ENCODE peak calls at places on chromosomes 5 and 9, in four cellular contexts. One of them, this sample, is unnamed. For H3K36me3 and H3K4me1, the result is how much of the 10 kb centered on the place peaks cover.

GRCh38 chr9:127283917-127284316 is 19.3 kb downstream of the GARNL3 start:
- DNase-seq in heart left ventricle: no peak
- DNase-seq in CD8-positive, alpha-beta memory T cell: peak
- DNase-seq in transverse colon: peak
- DNase-seq in this sample: peak

GRCh38 chr9:83714316-83714715 is 6.6 kb upstream of the UBQLN1 start:
- DNase-seq in heart left ventricle: no peak
- DNase-seq in CD8-positive, alpha-beta memory T cell: no peak
- DNase-seq in transverse colon: no peak
- DNase-seq in this sample: no peak

GRCh38 chr9:108919517-108919916 is 14.4 kb downstream of the ELP1 start:
- DNase-seq in heart left ventricle: no peak
- DNase-seq in CD8-positive, alpha-beta memory T cell: no peak
- DNase-seq in transverse colon: no peak
- DNase-seq in this sample: no peak

GRCh38 chr9:98906273-98907040 is 37.2 kb upstream of the COL15A1 start:
- DNase-seq in heart left ventricle: peak
- DNase-seq in CD8-positive, alpha-beta memory T cell: no peak
- DNase-seq in transverse colon: no peak
- DNase-seq in this sample: no peak

GRCh38 chr5:74392698-74393431 is 247.7 kb downstream of the ENC1 start:
- DNase-seq in heart left ventricle: no peak
- DNase-seq in CD8-positive, alpha-beta memory T cell: no peak
- DNase-seq in transverse colon: no peak
- DNase-seq in this sample: no peak

GRCh38 chr9:118336952-118337349 is 632.7 kb downstream of the TLR4 start:
- DNase-seq in heart left ventricle: no peak
- DNase-seq in CD8-positive, alpha-beta memory T cell: no peak
- DNase-seq in transverse colon: no peak
- DNase-seq in this sample: no peak

GRCh38 chr9:13942695-13943094 is 371.2 kb downstream of the NFIB start:
- DNase-seq in heart left ventricle: no peak
- DNase-seq in CD8-positive, alpha-beta memory T cell: no peak
- DNase-seq in transverse colon: no peak
- DNase-seq in this sample: no peak

GRCh38 chr9:34717996-34718614 is 8.2 kb upstream of the CCL21 start:
- DNase-seq in heart left ventricle: no peak
- DNase-seq in CD8-positive, alpha-beta memory T cell: no peak
- DNase-seq in transverse colon: no peak
- DNase-seq in this sample: no peak

GRCh38 chr5:107652839-107653607 is 17.7 kb downstream of the EFNA5 start:
- DNase-seq in heart left ventricle: no peak
- DNase-seq in CD8-positive, alpha-beta memory T cell: no peak
- DNase-seq in transverse colon: no peak
- DNase-seq in this sample: no peak

GRCh38 chr5:113062869-113063508 is 86.4 kb downstream of the DCP2 start:
- DNase-seq in heart left ventricle: no peak
- DNase-seq in CD8-positive, alpha-beta memory T cell: no peak
- DNase-seq in transverse colon: no peak
- DNase-seq in this sample: no peak

GRCh38 chr5:2773327-2773726 is 21.9 kb upstream of the IRX2 start:
- DNase-seq in heart left ventricle: no peak
- DNase-seq in CD8-positive, alpha-beta memory T cell: no peak
- DNase-seq in transverse colon: no peak
- DNase-seq in this sample: no peak

GRCh38 chr5:56160723-56161445 is 72.2 kb downstream of the ANKRD55 start:
- DNase-seq in heart left ventricle: no peak
- DNase-seq in CD8-positive, alpha-beta memory T cell: no peak
- DNase-seq in transverse colon: no peak
- DNase-seq in this sample: no peak

GRCh38 chr5:148912714-148913398 is 86.4 kb downstream of the ADRB2 start:
- DNase-seq in heart left ventricle: no peak
- DNase-seq in CD8-positive, alpha-beta memory T cell: no peak
- DNase-seq in transverse colon: no peak
- DNase-seq in this sample: peak

GRCh38 chr5:150851039-150851438 is 4.7 kb downstream of the IRGM start:
- DNase-seq in heart left ventricle: no peak
- DNase-seq in CD8-positive, alpha-beta memory T cell: no peak
- DNase-seq in transverse colon: no peak
- DNase-seq in this sample: no peak

GRCh38 chr5:173474881-173475287 is 141.6 kb downstream of the BOD1 start:
- DNase-seq in heart left ventricle: no peak
- DNase-seq in CD8-positive, alpha-beta memory T cell: no peak
- DNase-seq in transverse colon: no peak
- DNase-seq in this sample: no peak

GRCh38 chr9:107242073-107243063 is 40.7 kb upstream of the RAD23B start:
- DNase-seq in heart left ventricle: no peak
- DNase-seq in CD8-positive, alpha-beta memory T cell: no peak
- DNase-seq in transverse colon: no peak
- DNase-seq in this sample: no peak

GRCh38 chr9:115146581-115147021 is 28.6 kb upstream of the TNC start:
- DNase-seq in heart left ventricle: no peak
- DNase-seq in CD8-positive, alpha-beta memory T cell: no peak
- DNase-seq in transverse colon: no peak
- DNase-seq in this sample: no peak

GRCh38 chr5:173581408-173582197 is 34.8 kb downstream of the BOD1 start:
- DNase-seq in heart left ventricle: no peak
- DNase-seq in CD8-positive, alpha-beta memory T cell: no peak
- DNase-seq in transverse colon: peak
- DNase-seq in this sample: peak

GRCh38 chr5:170393235-170393634 is 4.1 kb upstream of the KCNMB1 start:
- DNase-seq in heart left ventricle: no peak
- DNase-seq in CD8-positive, alpha-beta memory T cell: no peak
- DNase-seq in transverse colon: no peak
- DNase-seq in this sample: no peak

GRCh38 chr5:108345541-108346171 is 36.2 kb downstream of the FBXL17 start:
- DNase-seq in heart left ventricle: no peak
- DNase-seq in CD8-positive, alpha-beta memory T cell: peak
- DNase-seq in transverse colon: no peak
- DNase-seq in this sample: no peak

GRCh38 chr9:130320697-130321080 is 55.1 kb downstream of the HMCN2 start:
- DNase-seq in heart left ventricle: no peak
- DNase-seq in CD8-positive, alpha-beta memory T cell: no peak
- DNase-seq in transverse colon: peak
- DNase-seq in this sample: no peak

GRCh38 chr9:6049798-6050197 is 34.4 kb upstream of the RANBP6 start:
- DNase-seq in heart left ventricle: no peak
- DNase-seq in CD8-positive, alpha-beta memory T cell: no peak
- DNase-seq in transverse colon: peak
- DNase-seq in this sample: peak

GRCh38 chr9:111904889-111905288 is 8.3 kb downstream of the UGCG start:
- DNase-seq in heart left ventricle: no peak
- DNase-seq in CD8-positive, alpha-beta memory T cell: no peak
- DNase-seq in transverse colon: no peak
- DNase-seq in this sample: no peak

GRCh38 chr5:181205402-181205734 is 372 bp upstream of the TRIM7 start:
- DNase-seq in heart left ventricle: no peak
- DNase-seq in CD8-positive, alpha-beta memory T cell: no peak
- DNase-seq in transverse colon: no peak
- DNase-seq in this sample: no peak

GRCh38 chr9:34998266-34998665 is 8.7 kb downstream of the DNAJB5 start:
- DNase-seq in heart left ventricle: no peak
- DNase-seq in CD8-positive, alpha-beta memory T cell: no peak
- DNase-seq in transverse colon: no peak
- DNase-seq in this sample: no peak

GRCh38 chr5:35246928-35247644 is 16.8 kb upstream of the PRLR start:
- DNase-seq in heart left ventricle: peak
- DNase-seq in CD8-positive, alpha-beta memory T cell: no peak
- DNase-seq in transverse colon: peak
- DNase-seq in this sample: no peak

GRCh38 chr5:2143646-2144386 is 261.1 kb upstream of the IRX4 start:
- DNase-seq in heart left ventricle: no peak
- DNase-seq in CD8-positive, alpha-beta memory T cell: no peak
- DNase-seq in transverse colon: no peak
- DNase-seq in this sample: no peak

GRCh38 chr5:21615195-21615765 is 1237.9 kb downstream of the CDH12 start:
- DNase-seq in heart left ventricle: no peak
- DNase-seq in CD8-positive, alpha-beta memory T cell: no peak
- DNase-seq in transverse colon: no peak
- DNase-seq in this sample: no peak

GRCh38 chr5:21613971-21614488 is 1239.1 kb downstream of the CDH12 start:
- DNase-seq in heart left ventricle: no peak
- DNase-seq in CD8-positive, alpha-beta memory T cell: no peak
- DNase-seq in transverse colon: no peak
- DNase-seq in this sample: no peak
- H3K4me3 ChIP-seq in heart left ventricle: no peak
- H3K4me3 ChIP-seq in CD8-positive, alpha-beta memory T cell: no peak
- H3K4me3 ChIP-seq in transverse colon: no peak
- H3K4me3 ChIP-seq in this sample: no peak

DNA sequence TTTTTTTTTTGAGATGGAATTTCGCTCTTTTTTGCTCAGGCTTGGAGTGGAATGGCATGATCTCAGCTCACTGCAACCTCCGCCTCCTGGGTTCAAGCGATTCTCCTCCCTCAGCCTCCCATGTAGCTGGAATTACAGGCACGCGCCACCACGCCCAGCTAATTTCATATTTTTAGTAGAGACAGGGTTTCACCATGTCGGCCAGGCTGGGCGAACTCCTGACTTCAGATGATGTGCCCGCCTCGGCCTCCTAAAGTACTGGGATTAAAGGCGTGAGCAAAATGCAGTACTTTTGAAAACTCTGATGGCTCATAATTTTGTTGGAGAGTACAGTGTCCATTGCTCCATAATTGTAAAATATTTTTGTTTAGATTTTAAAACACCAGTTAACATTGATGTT is 52.6 kb downstream of the CCNH start:
- DNase-seq in heart left ventricle: no peak
- DNase-seq in CD8-positive, alpha-beta memory T cell: no peak
- DNase-seq in transverse colon: no peak
- DNase-seq in this sample: no peak
- H3K36me3 ChIP-seq in heart left ventricle: under half
- H3K36me3 ChIP-seq in CD8-positive, alpha-beta memory T cell: under half
- H3K36me3 ChIP-seq in transverse colon: under half
- H3K36me3 ChIP-seq in this sample: under half

DNA sequence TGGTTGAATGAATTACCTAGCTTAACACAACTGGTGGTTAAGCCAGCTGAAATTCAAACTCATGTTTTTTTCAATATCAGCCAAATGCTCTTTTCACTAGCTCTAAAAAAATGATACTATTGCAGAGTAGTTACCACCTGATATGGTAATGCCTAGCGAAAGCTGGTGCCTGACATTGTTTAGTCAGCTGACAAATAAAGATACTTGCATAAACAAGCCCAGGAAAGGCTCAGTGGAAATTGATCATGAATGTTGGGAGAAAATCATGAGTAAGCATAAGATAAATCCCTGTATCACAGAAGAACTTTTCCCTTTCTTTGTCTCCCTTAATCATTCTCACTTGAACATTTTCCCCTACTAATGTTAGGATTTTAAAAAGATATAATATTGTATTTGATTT is 54.6 kb downstream of the FGF10 start:
- DNase-seq in heart left ventricle: no peak
- DNase-seq in CD8-positive, alpha-beta memory T cell: no peak
- DNase-seq in transverse colon: no peak
- DNase-seq in this sample: no peak
- H3K4me1 ChIP-seq in heart left ventricle: under half
- H3K4me1 ChIP-seq in CD8-positive, alpha-beta memory T cell: under half
- H3K4me1 ChIP-seq in transverse colon: under half
- H3K4me1 ChIP-seq in this sample: under half

GRCh38 chr9:72396247-72397091 is 31.5 kb upstream of the ZFAND5 start:
- DNase-seq in heart left ventricle: no peak
- DNase-seq in CD8-positive, alpha-beta memory T cell: no peak
- DNase-seq in transverse colon: no peak
- DNase-seq in this sample: peak
- H3K4me3 ChIP-seq in heart left ventricle: no peak
- H3K4me3 ChIP-seq in CD8-positive, alpha-beta memory T cell: no peak
- H3K4me3 ChIP-seq in transverse colon: no peak
- H3K4me3 ChIP-seq in this sample: no peak

GRCh38 chr5:96994493-96994892 is 58.6 kb downstream of the LNPEP start:
- DNase-seq in heart left ventricle: no peak
- DNase-seq in CD8-positive, alpha-beta memory T cell: no peak
- DNase-seq in transverse colon: no peak
- DNase-seq in this sample: no peak

GRCh38 chr5:96995419-96995818 is 59.5 kb downstream of the LNPEP start:
- DNase-seq in heart left ventricle: no peak
- DNase-seq in CD8-positive, alpha-beta memory T cell: no peak
- DNase-seq in transverse colon: no peak
- DNase-seq in this sample: no peak

GRCh38 chr5:97000391-97000790 is 64.5 kb downstream of the LNPEP start:
- DNase-seq in heart left ventricle: no peak
- DNase-seq in CD8-positive, alpha-beta memory T cell: no peak
- DNase-seq in transverse colon: no peak
- DNase-seq in this sample: no peak

GRCh38 chr5:96999856-97000255 is 64.0 kb downstream of the LNPEP start:
- DNase-seq in heart left ventricle: no peak
- DNase-seq in CD8-positive, alpha-beta memory T cell: no peak
- DNase-seq in transverse colon: no peak
- DNase-seq in this sample: no peak

DNA sequence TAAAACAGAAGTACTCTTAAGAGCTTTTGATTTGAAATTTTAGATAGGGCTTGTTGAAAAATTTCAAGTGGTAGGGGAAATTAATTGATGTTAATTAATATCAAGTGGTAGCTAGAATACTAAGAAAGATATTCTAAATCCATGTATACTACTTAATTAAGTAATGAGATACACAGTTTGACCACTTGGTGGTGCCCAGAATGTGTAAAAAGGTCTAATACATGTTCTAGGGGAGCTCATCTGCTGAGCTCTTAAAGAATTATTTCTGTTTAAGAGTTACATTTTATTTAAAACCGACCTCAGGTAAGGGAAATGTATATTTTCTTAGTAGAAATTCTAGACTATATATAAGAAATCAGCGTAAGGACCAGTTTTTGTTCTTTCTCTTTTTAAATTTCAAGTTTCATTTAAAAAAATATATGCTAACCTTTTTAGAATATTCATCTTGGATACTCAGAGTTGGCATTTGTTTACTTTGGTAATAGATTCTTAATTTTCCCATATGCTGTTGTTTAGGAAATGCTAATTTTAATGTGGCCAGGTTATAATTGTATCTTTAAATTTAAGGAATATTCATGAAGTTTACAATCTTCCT is 61.5 kb downstream of the LNPEP start:
- DNase-seq in heart left ventricle: no peak
- DNase-seq in CD8-positive, alpha-beta memory T cell: peak
- DNase-seq in transverse colon: no peak
- DNase-seq in this sample: no peak
- H3K36me3 ChIP-seq in heart left ventricle: under half
- H3K36me3 ChIP-seq in CD8-positive, alpha-beta memory T cell: under half
- H3K36me3 ChIP-seq in transverse colon: under half
- H3K36me3 ChIP-seq in this sample: under half

This sample was measured in Caco-2.